ENCODE peak calls at places on chromosomes 4 and X, in four cellular contexts. B is heart right ventricle, R is adipocyte, Z is tibial nerve. L is an unnamed sample.

GRCh38 chrX:39764441-39764914 is 333.3 kb downstream of the BCOR start:
- DNase-seq in B (no peak), R (no peak), Z (no peak), L (peak; percentile 14)

GRCh38 chr4:129358571-129358970 is 262.6 kb downstream of the C4orf33 start:
- DNase-seq in B (no peak), R (peak; percentile 83), Z (no peak), L (no peak)

GRCh38 chr4:187485676-187486075 is 509.9 kb upstream of the ZFP42 start:
- DNase-seq in B (no peak), R (no peak), Z (no peak), L (no peak)

GRCh38 chr4:35189988-35190613 is 1054.2 kb downstream of the ARAP2 start:
- DNase-seq in B (no peak), R (no peak), Z (no peak), L (no peak)

GRCh38 chr4:7006411-7006810 is 36.8 kb upstream of the TADA2B start:
- DNase-seq in B (no peak), R (peak; percentile 46), Z (no peak), L (no peak)

GRCh38 chr4:183354213-183354612 is 32.0 kb upstream of the CLDN24 start:
- DNase-seq in B (no peak), R (no peak), Z (no peak), L (no peak)

GRCh38 chr4:11367371-11367770 is 61.3 kb downstream of the HS3ST1 start:
- DNase-seq in B (peak; percentile 54), R (no peak), Z (peak; percentile 96), L (no peak)

GRCh38 chr4:152735302-152735917 is 44.1 kb downstream of the TIGD4 start:
- DNase-seq in B (no peak), R (peak; percentile 61), Z (no peak), L (no peak)

GRCh38 chrX:99301990-99302389 is 1108.1 kb downstream of the PCDH19 start:
- DNase-seq in B (no peak), R (no peak), Z (no peak), L (no peak)

GRCh38 chr4:117889978-117890377 is 144.3 kb upstream of the NDST3 start:
- DNase-seq in B (no peak), R (peak; percentile 14), Z (no peak), L (no peak)

GRCh38 chrX:24398766-24399165 is 38.3 kb downstream of the SUPT20HL1 start:
- DNase-seq in B (no peak), R (no peak), Z (no peak), L (no peak)

GRCh38 chr4:2320746-2321145 is 58.8 kb upstream of the MXD4 start:
- DNase-seq in B (no peak), R (no peak), Z (no peak), L (no peak)

DNA sequence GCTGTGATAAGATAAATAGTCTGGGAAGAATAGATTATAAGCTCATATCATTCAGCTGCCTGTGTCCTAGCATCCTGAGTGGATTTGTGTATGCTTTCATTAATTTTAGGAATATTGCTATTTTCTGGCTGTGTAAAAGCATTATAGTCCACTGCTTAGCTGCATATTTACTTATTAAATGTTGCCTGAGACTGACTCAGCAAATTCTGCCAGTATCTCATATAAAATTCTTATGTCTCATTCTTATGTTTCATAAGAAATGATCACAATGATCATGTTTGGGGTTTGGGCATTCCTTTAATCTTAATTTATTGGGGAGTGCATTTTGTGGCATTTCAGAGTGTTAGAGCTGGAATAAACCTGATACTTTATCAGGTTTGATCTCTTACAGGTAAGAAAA is 34.9 kb downstream of the RASSF6 start:
- DNase-seq in B (no peak), R (peak; percentile 37), Z (no peak), L (no peak)
- H3K36me3 ChIP-seq in B (no peaks in the 10 kb centered on the region), R (no peaks in the 10 kb centered on the region), Z (no peaks in the 10 kb centered on the region), L (no peaks in the 10 kb centered on the region)

GRCh38 chr4:1246111-1246881 is 2.6 kb downstream of the CTBP1 start:
- DNase-seq in B (no peak), R (peak; percentile 7), Z (no peak), L (no peak)
- H3K4me1 ChIP-seq in B (peaks cover 65% of the 10 kb centered on the region), R (peaks cover 49% of the 10 kb centered on the region), Z (peaks cover 72% of the 10 kb centered on the region), L (peaks cover 17% of the 10 kb centered on the region)

DNA sequence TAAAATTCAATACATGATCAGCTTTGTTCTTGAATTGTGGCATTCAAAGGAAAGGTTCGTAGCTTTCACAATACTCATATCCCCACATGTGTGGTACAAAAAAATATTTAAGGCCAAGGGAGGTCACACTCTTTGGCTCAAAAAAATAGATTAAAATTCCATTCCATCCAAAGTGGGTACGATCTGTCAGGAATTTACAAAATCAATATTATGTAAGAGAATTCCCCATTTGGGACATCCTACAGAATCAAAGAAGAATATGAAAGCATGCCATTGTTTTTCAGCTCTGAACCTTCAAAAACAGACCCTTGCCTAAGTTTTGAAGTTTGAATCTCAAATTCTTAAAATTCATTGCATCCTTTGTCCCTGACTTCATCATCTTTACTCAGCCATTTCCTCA is 85.8 kb downstream of the MID1 start:
- DNase-seq in B (no peak), R (peak; percentile 15), Z (no peak), L (no peak)
- H3K36me3 ChIP-seq in B (no peaks in the 10 kb centered on the region), R (no peaks in the 10 kb centered on the region), Z (no peaks in the 10 kb centered on the region), L (no peaks in the 10 kb centered on the region)

DNA sequence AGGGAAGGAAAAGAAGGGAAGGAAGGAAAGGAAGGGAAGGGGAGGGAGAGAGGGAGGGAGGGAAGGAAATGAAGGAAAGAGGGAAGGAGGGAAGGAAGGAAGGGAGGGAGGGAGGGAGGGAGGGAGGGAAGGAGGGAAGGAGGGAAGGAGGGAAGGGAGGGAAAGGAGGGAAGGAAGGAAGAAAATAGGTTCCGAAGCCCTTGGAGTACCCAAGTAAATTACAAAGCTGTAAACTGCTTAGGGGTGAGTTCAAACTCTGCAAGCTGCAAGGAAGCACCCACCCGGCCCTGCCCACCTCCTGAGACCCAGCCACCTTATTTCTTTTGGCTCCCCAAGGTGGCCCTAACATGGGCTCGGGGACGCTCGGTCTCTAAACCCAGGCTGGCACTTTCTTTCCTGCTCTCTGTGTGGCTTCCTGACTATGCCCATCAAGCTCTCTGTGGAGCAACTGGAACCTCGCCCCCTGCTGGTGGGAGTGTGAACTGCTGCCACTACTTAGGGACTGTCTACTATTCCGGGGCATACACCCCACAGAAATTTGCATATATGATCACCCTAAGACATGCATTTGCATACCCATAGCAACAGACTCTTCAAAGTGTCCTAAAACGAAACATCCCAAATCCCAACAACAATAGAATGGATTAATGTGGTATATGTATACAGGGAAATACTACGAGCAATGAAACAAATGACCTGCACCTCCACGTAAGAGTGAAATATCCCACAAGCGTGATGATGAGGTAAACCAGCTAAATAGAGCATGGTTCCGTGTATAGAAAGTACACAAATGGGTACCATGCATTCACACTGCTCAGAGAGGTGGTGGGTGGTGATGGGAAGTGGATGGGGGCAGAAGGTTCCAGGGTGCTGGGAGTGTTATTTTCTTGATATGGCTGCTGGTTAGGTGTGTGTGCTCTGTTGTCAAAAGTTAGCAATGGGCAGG is 151.7 kb upstream of the TBL1X start:
- DNase-seq in B (peak; percentile 11), R (no peak), Z (peak; percentile 24), L (peak; percentile 43)
- H3K4me1 ChIP-seq in B (no peaks in the 10 kb centered on the region), R (no peaks in the 10 kb centered on the region), Z (no peaks in the 10 kb centered on the region), L (peaks cover 17% of the 10 kb centered on the region)

L was measured in SJSA1.